ENCODE peak calls at places on chromosomes 3 and 15, in seven cellular contexts. One of them, this sample, is unnamed.

GRCh38 chr3:189195302-189195701 is 23.5 kb downstream of the TPRG1 start:
- DNase-seq in H1: peak
- DNase-seq in K562: no peak
- DNase-seq in IMR-90: no peak
- DNase-seq in SK-N-SH: no peak
- DNase-seq in HepG2: peak
- DNase-seq in GM12878: no peak
- DNase-seq in this sample: peak

GRCh38 chr3:147945968-147946519 is 536.9 kb downstream of the ZIC1 start:
- DNase-seq in H1: no peak
- DNase-seq in K562: no peak
- DNase-seq in IMR-90: peak
- DNase-seq in SK-N-SH: peak
- DNase-seq in HepG2: peak
- DNase-seq in GM12878: peak
- DNase-seq in this sample: peak

GRCh38 chr3:177193706-177194268 is 3.5 kb downstream of the TBL1XR1 start:
- DNase-seq in H1: no peak
- DNase-seq in K562: no peak
- DNase-seq in IMR-90: no peak
- DNase-seq in SK-N-SH: no peak
- DNase-seq in HepG2: no peak
- DNase-seq in GM12878: no peak
- DNase-seq in this sample: no peak

GRCh38 chr3:194584866-194585265 is 48.4 kb downstream of the TMEM44 start:
- DNase-seq in H1: no peak
- DNase-seq in K562: no peak
- DNase-seq in IMR-90: peak
- DNase-seq in SK-N-SH: no peak
- DNase-seq in HepG2: no peak
- DNase-seq in GM12878: no peak
- DNase-seq in this sample: no peak

GRCh38 chr15:74144153-74144775 is 13.9 kb downstream of the ISLR2 start:
- DNase-seq in H1: no peak
- DNase-seq in K562: no peak
- DNase-seq in IMR-90: no peak
- DNase-seq in SK-N-SH: no peak
- DNase-seq in HepG2: peak
- DNase-seq in GM12878: no peak
- DNase-seq in this sample: peak

GRCh38 chr15:57306944-57307411 is 69.3 kb upstream of the CGNL1 start:
- DNase-seq in H1: no peak
- DNase-seq in K562: no peak
- DNase-seq in IMR-90: no peak
- DNase-seq in SK-N-SH: no peak
- DNase-seq in HepG2: no peak
- DNase-seq in GM12878: no peak
- DNase-seq in this sample: no peak

GRCh38 chr15:100801256-100801900 is 78.3 kb upstream of the ALDH1A3 start:
- DNase-seq in H1: no peak
- DNase-seq in K562: no peak
- DNase-seq in IMR-90: no peak
- DNase-seq in SK-N-SH: no peak
- DNase-seq in HepG2: no peak
- DNase-seq in GM12878: no peak
- DNase-seq in this sample: no peak

GRCh38 chr15:100931143-100931890 is 12.2 kb downstream of the LRRK1 start:
- DNase-seq in H1: no peak
- DNase-seq in K562: no peak
- DNase-seq in IMR-90: no peak
- DNase-seq in SK-N-SH: no peak
- DNase-seq in HepG2: no peak
- DNase-seq in GM12878: no peak
- DNase-seq in this sample: no peak

GRCh38 chr3:42660898-42661297 is 7.4 kb downstream of the ZBTB47 start:
- DNase-seq in H1: peak
- DNase-seq in K562: peak
- DNase-seq in IMR-90: no peak
- DNase-seq in SK-N-SH: no peak
- DNase-seq in HepG2: peak
- DNase-seq in GM12878: no peak
- DNase-seq in this sample: no peak

GRCh38 chr3:140695361-140696061 is 17.6 kb downstream of the TRIM42 start:
- DNase-seq in H1: no peak
- DNase-seq in K562: no peak
- DNase-seq in IMR-90: no peak
- DNase-seq in SK-N-SH: no peak
- DNase-seq in HepG2: no peak
- DNase-seq in GM12878: no peak
- DNase-seq in this sample: no peak

GRCh38 chr3:48715179-48715800 is 1.7 kb downstream of the IP6K2 start:
- DNase-seq in H1: no peak
- DNase-seq in K562: no peak
- DNase-seq in IMR-90: peak
- DNase-seq in SK-N-SH: peak
- DNase-seq in HepG2: no peak
- DNase-seq in GM12878: no peak
- DNase-seq in this sample: no peak

GRCh38 chr3:126348308-126348920 is 8.8 kb downstream of the KLF15 start:
- DNase-seq in H1: peak
- DNase-seq in K562: peak
- DNase-seq in IMR-90: no peak
- DNase-seq in SK-N-SH: peak
- DNase-seq in HepG2: no peak
- DNase-seq in GM12878: no peak
- DNase-seq in this sample: no peak

GRCh38 chr3:173045770-173046382 is 95.2 kb downstream of the SPATA16 start:
- DNase-seq in H1: no peak
- DNase-seq in K562: no peak
- DNase-seq in IMR-90: no peak
- DNase-seq in SK-N-SH: no peak
- DNase-seq in HepG2: no peak
- DNase-seq in GM12878: no peak
- DNase-seq in this sample: no peak

GRCh38 chr3:87873136-87873535 is 185.7 kb downstream of the CGGBP1 start:
- DNase-seq in H1: no peak
- DNase-seq in K562: no peak
- DNase-seq in IMR-90: no peak
- DNase-seq in SK-N-SH: no peak
- DNase-seq in HepG2: no peak
- DNase-seq in GM12878: no peak
- DNase-seq in this sample: peak

GRCh38 chr15:48965972-48966371 is 2.3 kb upstream of the SHC4 start:
- DNase-seq in H1: no peak
- DNase-seq in K562: no peak
- DNase-seq in IMR-90: peak
- DNase-seq in SK-N-SH: no peak
- DNase-seq in HepG2: no peak
- DNase-seq in GM12878: peak
- DNase-seq in this sample: peak

GRCh38 chr3:80367149-80367548 is 599.4 kb upstream of the ROBO1 start:
- DNase-seq in H1: no peak
- DNase-seq in K562: no peak
- DNase-seq in IMR-90: no peak
- DNase-seq in SK-N-SH: no peak
- DNase-seq in HepG2: no peak
- DNase-seq in GM12878: no peak
- DNase-seq in this sample: no peak

GRCh38 chr15:84765675-84766074 is 17.3 kb downstream of the ZNF592 start:
- DNase-seq in H1: no peak
- DNase-seq in K562: no peak
- DNase-seq in IMR-90: no peak
- DNase-seq in SK-N-SH: no peak
- DNase-seq in HepG2: no peak
- DNase-seq in GM12878: no peak
- DNase-seq in this sample: no peak

GRCh38 chr15:63889831-63890230 is 56.1 kb upstream of the HERC1 start:
- DNase-seq in H1: no peak
- DNase-seq in K562: no peak
- DNase-seq in IMR-90: no peak
- DNase-seq in SK-N-SH: no peak
- DNase-seq in HepG2: no peak
- DNase-seq in GM12878: no peak
- DNase-seq in this sample: no peak

DNA sequence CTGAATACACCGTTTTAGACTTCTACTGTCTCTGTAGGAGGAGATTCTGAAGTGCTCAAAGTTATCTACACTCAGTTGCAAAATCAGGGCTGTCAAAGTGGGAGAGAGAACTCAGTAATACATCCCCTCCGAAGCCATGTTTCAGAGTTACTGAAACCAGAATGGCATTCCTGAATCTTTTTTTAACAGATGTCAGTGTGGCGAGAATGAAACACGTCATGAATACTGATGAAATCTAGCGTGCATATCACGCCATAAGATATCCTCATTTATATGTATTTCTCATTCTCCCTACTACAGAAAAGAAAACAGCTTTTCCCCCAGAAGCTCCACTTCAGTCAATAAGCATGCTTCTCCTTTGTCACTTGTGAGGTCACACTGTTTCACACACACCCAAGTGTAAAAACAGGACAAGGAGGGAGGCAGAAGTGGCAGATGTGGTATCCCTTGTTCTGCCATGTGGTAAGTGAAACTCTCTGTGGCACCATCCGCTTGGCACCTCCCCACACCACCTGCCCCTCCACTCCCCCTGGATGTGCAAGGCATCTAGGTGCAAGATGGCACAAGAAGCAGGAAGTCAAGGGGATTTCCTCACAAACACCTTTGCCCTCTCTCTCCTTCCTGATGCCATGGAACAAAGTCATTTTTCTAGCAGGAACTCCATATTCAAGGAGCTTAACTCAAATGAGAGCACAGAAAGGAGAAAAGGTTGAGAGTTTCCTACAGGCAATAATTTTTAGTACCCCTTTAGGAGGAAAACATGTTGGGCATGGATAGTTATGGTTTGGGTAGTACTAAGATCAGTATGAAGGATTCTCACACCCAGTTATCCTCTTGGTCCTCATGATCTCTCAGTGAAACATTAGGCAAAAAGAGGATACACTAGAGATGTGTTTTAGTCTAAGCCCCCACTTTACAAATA is 47.4 kb upstream of the FRMD4B start:
- DNase-seq in H1: no peak
- DNase-seq in K562: no peak
- DNase-seq in IMR-90: peak
- DNase-seq in SK-N-SH: no peak
- DNase-seq in HepG2: no peak
- DNase-seq in GM12878: no peak
- DNase-seq in this sample: no peak
- TF ChIP-seq RFX5 in H1: no peak
- TF ChIP-seq RFX5 in K562: no peak
- TF ChIP-seq RFX5 in IMR-90: no peak
- TF ChIP-seq RFX5 in SK-N-SH: no peak
- TF ChIP-seq RFX5 in HepG2: no peak
- TF ChIP-seq RFX5 in GM12878: no peak
- TF ChIP-seq RFX5 in this sample: no peak

DNA sequence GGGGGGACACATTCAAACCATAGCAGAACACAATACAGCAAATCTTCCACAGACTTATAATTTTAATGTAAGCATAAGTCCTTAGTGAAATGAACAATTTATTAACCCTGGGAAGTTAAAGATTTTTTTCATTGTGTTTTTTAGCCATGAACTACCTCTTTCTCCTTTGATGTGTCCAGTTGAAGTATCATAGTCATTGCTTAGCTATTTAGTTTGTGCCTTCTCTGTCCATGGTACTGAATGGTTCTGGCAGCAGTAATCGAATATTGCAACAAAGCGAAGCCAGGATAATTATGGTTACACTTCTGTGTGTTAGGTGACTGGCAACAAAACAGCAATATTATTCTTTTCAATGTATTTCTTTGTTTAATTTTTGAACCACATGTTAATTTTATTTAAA is 403.0 kb upstream of the ONECUT1 start:
- DNase-seq in H1: no peak
- DNase-seq in K562: no peak
- DNase-seq in IMR-90: no peak
- DNase-seq in SK-N-SH: no peak
- DNase-seq in HepG2: peak
- DNase-seq in GM12878: no peak
- DNase-seq in this sample: no peak
- TF ChIP-seq RFX5 in H1: no peak
- TF ChIP-seq RFX5 in K562: no peak
- TF ChIP-seq RFX5 in IMR-90: no peak
- TF ChIP-seq RFX5 in SK-N-SH: no peak
- TF ChIP-seq RFX5 in HepG2: no peak
- TF ChIP-seq RFX5 in GM12878: no peak
- TF ChIP-seq RFX5 in this sample: no peak

DNA sequence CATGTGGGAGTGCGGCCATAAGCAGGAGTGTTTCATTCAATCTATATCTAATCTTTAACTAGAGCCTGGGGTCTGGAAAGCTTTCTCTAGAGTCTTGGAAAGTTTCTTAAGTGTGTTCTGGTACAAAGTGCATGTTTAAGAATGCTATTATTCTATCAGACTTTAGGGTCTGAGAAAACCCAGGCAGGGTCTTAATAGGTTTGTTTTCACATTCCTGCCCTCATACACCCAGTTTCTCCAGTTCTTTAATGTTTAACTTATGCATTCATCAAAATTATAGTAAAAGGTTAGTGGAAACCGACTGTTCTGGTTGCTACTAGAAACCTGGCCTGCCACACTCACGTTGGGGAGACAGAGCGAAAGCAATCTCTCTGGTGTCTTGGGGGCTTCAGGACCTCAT is 102.9 kb upstream of the WDR72 start:
- DNase-seq in H1: no peak
- DNase-seq in K562: no peak
- DNase-seq in IMR-90: no peak
- DNase-seq in SK-N-SH: no peak
- DNase-seq in HepG2: no peak
- DNase-seq in GM12878: no peak
- DNase-seq in this sample: no peak
- TF ChIP-seq RFX5 in H1: no peak
- TF ChIP-seq RFX5 in K562: no peak
- TF ChIP-seq RFX5 in IMR-90: no peak
- TF ChIP-seq RFX5 in SK-N-SH: no peak
- TF ChIP-seq RFX5 in HepG2: no peak
- TF ChIP-seq RFX5 in GM12878: no peak
- TF ChIP-seq RFX5 in this sample: no peak

GRCh38 chr3:52057806-52058099 is 1.4 kb upstream of the DUSP7 start:
- DNase-seq in H1: no peak
- DNase-seq in K562: no peak
- DNase-seq in IMR-90: no peak
- DNase-seq in SK-N-SH: no peak
- DNase-seq in HepG2: no peak
- DNase-seq in GM12878: no peak
- DNase-seq in this sample: no peak

GRCh38 chr3:52058111-52058510 is 1.7 kb upstream of the DUSP7 start:
- DNase-seq in H1: no peak
- DNase-seq in K562: no peak
- DNase-seq in IMR-90: no peak
- DNase-seq in SK-N-SH: no peak
- DNase-seq in HepG2: no peak
- DNase-seq in GM12878: no peak
- DNase-seq in this sample: no peak

GRCh38 chr3:52056968-52057805 is 816 bp upstream of the DUSP7 start:
- DNase-seq in H1: peak
- DNase-seq in K562: peak
- DNase-seq in IMR-90: peak
- DNase-seq in SK-N-SH: peak
- DNase-seq in HepG2: peak
- DNase-seq in GM12878: peak
- DNase-seq in this sample: peak

GRCh38 chr3:52055537-52056351 is 627 bp downstream of the DUSP7 start:
- DNase-seq in H1: peak
- DNase-seq in K562: peak
- DNase-seq in IMR-90: peak
- DNase-seq in SK-N-SH: peak
- DNase-seq in HepG2: peak
- DNase-seq in GM12878: no peak
- DNase-seq in this sample: peak

GRCh38 chr3:52056521-52056967 is at the start of gene DUSP7:
- DNase-seq in H1: peak
- DNase-seq in K562: peak
- DNase-seq in IMR-90: peak
- DNase-seq in SK-N-SH: peak
- DNase-seq in HepG2: no peak
- DNase-seq in GM12878: no peak
- DNase-seq in this sample: peak
- TF ChIP-seq RFX5 in H1: no peak
- TF ChIP-seq RFX5 in K562: no peak
- TF ChIP-seq RFX5 in IMR-90: no peak
- TF ChIP-seq RFX5 in SK-N-SH: no peak
- TF ChIP-seq RFX5 in HepG2: no peak
- TF ChIP-seq RFX5 in GM12878: no peak
- TF ChIP-seq RFX5 in this sample: no peak